ENCODE peak calls at places on chromosomes 1 and 21, in nine cellular contexts. P, B, W, S, X, I, Z, Q and L are unnamed samples.

GRCh38 chr21:18411565-18411964 is 8.0 kb upstream of the TMPRSS15 start:
- DNase-seq in P (no peak), B (no peak), W (no peak), S (no peak), X (no peak), I (no peak), Z (no peak), Q (no peak), L (no peak)

GRCh38 chr21:42262826-42263225 is 43.9 kb downstream of the ABCG1 start:
- DNase-seq in P (no peak), B (peak), W (peak), S (no peak), X (peak), I (no peak), Z (no peak), Q (no peak), L (no peak)

GRCh38 chr1:207844374-207844773 is 66.6 kb downstream of the CD34 start:
- DNase-seq in P (no peak), B (peak), W (no peak), S (no peak), X (no peak), I (no peak), Z (no peak), Q (no peak), L (peak)

GRCh38 chr1:200699871-200700270 is 30.2 kb upstream of the DDX59 start:
- DNase-seq in P (no peak), B (no peak), W (peak), S (no peak), X (peak), I (peak), Z (no peak), Q (no peak), L (peak)

GRCh38 chr1:77010937-77011336 is 143.7 kb downstream of the ST6GALNAC5 start:
- DNase-seq in P (no peak), B (peak), W (no peak), S (no peak), X (no peak), I (no peak), Z (no peak), Q (no peak), L (no peak)

GRCh38 chr1:168112673-168113305 is 23.9 kb downstream of the GPR161 start:
- DNase-seq in P (peak), B (no peak), W (peak), S (no peak), X (peak), I (peak), Z (no peak), Q (peak), L (peak)

GRCh38 chr1:38334930-38335592 is 288.5 kb upstream of the POU3F1 start:
- DNase-seq in P (peak), B (no peak), W (no peak), S (no peak), X (no peak), I (no peak), Z (no peak), Q (peak), L (no peak)

GRCh38 chr1:207910678-207911354 is at the start of gene CD34:
- DNase-seq in P (peak), B (no peak), W (peak), S (no peak), X (no peak), I (no peak), Z (no peak), Q (no peak), L (no peak)

GRCh38 chr1:247370786-247371732 is 39.4 kb upstream of the ZNF496 start:
- DNase-seq in P (no peak), B (no peak), W (no peak), S (no peak), X (no peak), I (no peak), Z (no peak), Q (no peak), L (peak)

GRCh38 chr1:966603-967295 is 467 bp downstream of the PLEKHN1 start:
- DNase-seq in P (peak), B (no peak), W (peak), S (no peak), X (peak), I (peak), Z (no peak), Q (no peak), L (peak)

GRCh38 chr1:211781260-211781659 is 49.3 kb downstream of the LPGAT1 start:
- DNase-seq in P (no peak), B (no peak), W (no peak), S (no peak), X (no peak), I (no peak), Z (no peak), Q (no peak), L (no peak)

GRCh38 chr1:1402081-1402900 is 3.2 kb upstream of the CCNL2 start:
- DNase-seq in P (peak), B (peak), W (peak), S (no peak), X (peak), I (peak), Z (no peak), Q (no peak), L (peak)

GRCh38 chr1:192747305-192747704 is 61.5 kb upstream of the RGS2 start:
- DNase-seq in P (no peak), B (no peak), W (no peak), S (no peak), X (no peak), I (peak), Z (no peak), Q (no peak), L (peak)

GRCh38 chr1:6471086-6471841 is 5.3 kb upstream of the TNFRSF25 start:
- DNase-seq in P (no peak), B (no peak), W (no peak), S (no peak), X (no peak), I (no peak), Z (no peak), Q (no peak), L (no peak)

GRCh38 chr1:112516141-112516540 is 7.4 kb downstream of the WNT2B start:
- DNase-seq in P (no peak), B (no peak), W (no peak), S (no peak), X (no peak), I (no peak), Z (no peak), Q (no peak), L (no peak)

GRCh38 chr1:79633456-79633855 is 626.9 kb upstream of the ADGRL4 start:
- DNase-seq in P (no peak), B (no peak), W (no peak), S (no peak), X (peak), I (peak), Z (no peak), Q (no peak), L (peak)

GRCh38 chr1:5978452-5978851 is 13.8 kb downstream of the NPHP4 start:
- DNase-seq in P (no peak), B (no peak), W (no peak), S (no peak), X (no peak), I (no peak), Z (no peak), Q (no peak), L (no peak)